ENCODE peak calls at places on chromosomes 16 and 17, in seven cellular contexts. One of them, this sample, is unnamed.

GRCh38 chr17:12282056-12282455 is 261.4 kb downstream of the MAP2K4 start:
- DNase-seq in Peyer's patch: no peak
- DNase-seq in dorsolateral prefrontal cortex: no peak
- DNase-seq in SJSA1: peak; percentile 14
- DNase-seq in heart right ventricle: no peak
- DNase-seq in heart left ventricle: no peak
- DNase-seq in body of pancreas: no peak
- DNase-seq in this sample: no peak

GRCh38 chr16:52993179-52993578 is 59.5 kb downstream of the CHD9NB start:
- DNase-seq in Peyer's patch: no peak
- DNase-seq in dorsolateral prefrontal cortex: no peak
- DNase-seq in SJSA1: no peak
- DNase-seq in heart right ventricle: no peak
- DNase-seq in heart left ventricle: no peak
- DNase-seq in body of pancreas: no peak
- DNase-seq in this sample: no peak

GRCh38 chr17:4719684-4720221 is 9.3 kb downstream of the ARRB2 start:
- DNase-seq in Peyer's patch: no peak
- DNase-seq in dorsolateral prefrontal cortex: no peak
- DNase-seq in SJSA1: no peak
- DNase-seq in heart right ventricle: no peak
- DNase-seq in heart left ventricle: no peak
- DNase-seq in body of pancreas: peak; percentile 60
- DNase-seq in this sample: no peak

GRCh38 chr16:1102333-1102700 is 6.3 kb upstream of the C1QTNF8 start:
- DNase-seq in Peyer's patch: no peak
- DNase-seq in dorsolateral prefrontal cortex: no peak
- DNase-seq in SJSA1: no peak
- DNase-seq in heart right ventricle: no peak
- DNase-seq in heart left ventricle: no peak
- DNase-seq in body of pancreas: no peak
- DNase-seq in this sample: no peak

GRCh38 chr16:8935989-8936388 is 27.7 kb downstream of the USP7 start:
- DNase-seq in Peyer's patch: peak; percentile 46
- DNase-seq in dorsolateral prefrontal cortex: no peak
- DNase-seq in SJSA1: no peak
- DNase-seq in heart right ventricle: no peak
- DNase-seq in heart left ventricle: no peak
- DNase-seq in body of pancreas: no peak
- DNase-seq in this sample: no peak

GRCh38 chr17:9522074-9522473 is 53.5 kb downstream of the STX8 start:
- DNase-seq in Peyer's patch: no peak
- DNase-seq in dorsolateral prefrontal cortex: no peak
- DNase-seq in SJSA1: peak; percentile 62
- DNase-seq in heart right ventricle: peak; percentile 23
- DNase-seq in heart left ventricle: no peak
- DNase-seq in body of pancreas: no peak
- DNase-seq in this sample: no peak

GRCh38 chr17:75592364-75593020 is 4.9 kb downstream of the MYO15B start:
- DNase-seq in Peyer's patch: no peak
- DNase-seq in dorsolateral prefrontal cortex: no peak
- DNase-seq in SJSA1: no peak
- DNase-seq in heart right ventricle: no peak
- DNase-seq in heart left ventricle: peak; percentile 19
- DNase-seq in body of pancreas: no peak
- DNase-seq in this sample: no peak

GRCh38 chr17:76461765-76462555 is 5.4 kb upstream of the AANAT start:
- DNase-seq in Peyer's patch: no peak
- DNase-seq in dorsolateral prefrontal cortex: no peak
- DNase-seq in SJSA1: no peak
- DNase-seq in heart right ventricle: no peak
- DNase-seq in heart left ventricle: no peak
- DNase-seq in body of pancreas: no peak
- DNase-seq in this sample: no peak

GRCh38 chr17:83062818-83063671 is 16.4 kb upstream of the METRNL start:
- DNase-seq in Peyer's patch: no peak
- DNase-seq in dorsolateral prefrontal cortex: peak; percentile 26
- DNase-seq in SJSA1: no peak
- DNase-seq in heart right ventricle: peak; percentile 2
- DNase-seq in heart left ventricle: peak; percentile 11
- DNase-seq in body of pancreas: peak; percentile 4
- DNase-seq in this sample: peak; percentile 60

GRCh38 chr16:85913141-85913601 is 14.2 kb downstream of the IRF8 start:
- DNase-seq in Peyer's patch: no peak
- DNase-seq in dorsolateral prefrontal cortex: no peak
- DNase-seq in SJSA1: no peak
- DNase-seq in heart right ventricle: no peak
- DNase-seq in heart left ventricle: no peak
- DNase-seq in body of pancreas: no peak
- DNase-seq in this sample: no peak

GRCh38 chr16:3979518-3979917 is 99.0 kb upstream of the CREBBP start:
- DNase-seq in Peyer's patch: no peak
- DNase-seq in dorsolateral prefrontal cortex: no peak
- DNase-seq in SJSA1: no peak
- DNase-seq in heart right ventricle: no peak
- DNase-seq in heart left ventricle: no peak
- DNase-seq in body of pancreas: no peak
- DNase-seq in this sample: no peak

GRCh38 chr16:3982216-3982615 is 101.7 kb upstream of the CREBBP start:
- DNase-seq in Peyer's patch: no peak
- DNase-seq in dorsolateral prefrontal cortex: no peak
- DNase-seq in SJSA1: no peak
- DNase-seq in heart right ventricle: no peak
- DNase-seq in heart left ventricle: no peak
- DNase-seq in body of pancreas: no peak
- DNase-seq in this sample: no peak

GRCh38 chr16:3979070-3979469 is 98.6 kb upstream of the CREBBP start:
- DNase-seq in Peyer's patch: no peak
- DNase-seq in dorsolateral prefrontal cortex: no peak
- DNase-seq in SJSA1: no peak
- DNase-seq in heart right ventricle: no peak
- DNase-seq in heart left ventricle: no peak
- DNase-seq in body of pancreas: no peak
- DNase-seq in this sample: no peak

GRCh38 chr16:3983081-3983520 is 102.6 kb upstream of the CREBBP start:
- DNase-seq in Peyer's patch: no peak
- DNase-seq in dorsolateral prefrontal cortex: peak; percentile 69
- DNase-seq in SJSA1: peak; percentile 58
- DNase-seq in heart right ventricle: peak; percentile 73
- DNase-seq in heart left ventricle: peak; percentile 74
- DNase-seq in body of pancreas: peak; percentile 82
- DNase-seq in this sample: no peak

DNA sequence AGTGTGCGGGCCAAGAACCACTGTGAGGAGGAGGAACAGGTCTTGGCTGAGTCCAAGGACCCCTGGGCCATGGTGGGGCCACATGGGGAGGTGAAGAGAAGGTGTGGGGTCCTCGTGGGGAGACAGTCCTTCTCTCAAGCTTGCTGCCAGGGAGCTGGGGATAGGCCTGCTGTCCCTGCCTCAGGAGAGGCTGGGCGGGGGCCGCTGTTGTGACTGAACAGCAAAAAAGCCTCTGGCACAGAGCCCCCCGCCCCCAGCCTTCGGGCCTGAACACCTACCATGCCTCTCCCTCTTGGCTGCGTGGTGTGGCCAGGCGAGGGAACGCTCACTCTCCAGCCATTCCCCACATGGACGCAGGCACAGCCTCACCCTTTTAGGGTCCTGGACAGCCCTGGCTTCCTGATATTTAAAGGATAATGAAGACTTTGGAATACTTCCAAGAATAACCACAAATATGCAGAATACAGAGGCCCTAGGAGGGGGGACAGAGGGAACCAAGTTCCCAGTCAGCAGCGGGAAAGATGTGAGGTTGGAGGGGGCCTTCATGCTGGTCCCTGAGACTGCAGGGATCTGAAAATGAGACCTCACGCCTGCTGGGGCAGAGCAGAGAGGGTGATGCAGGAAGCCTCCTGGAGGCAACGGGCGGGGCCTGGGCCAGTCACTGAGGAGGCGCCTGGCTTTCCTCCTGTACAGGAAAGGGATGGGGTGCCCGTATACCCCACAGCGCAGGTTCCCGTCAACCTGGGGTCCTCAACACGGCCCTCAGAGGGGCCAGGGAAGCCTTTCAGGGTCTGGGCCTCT is 100.0 kb upstream of the CREBBP start:
- DNase-seq in Peyer's patch: no peak
- DNase-seq in dorsolateral prefrontal cortex: no peak
- DNase-seq in SJSA1: peak; percentile 92
- DNase-seq in heart right ventricle: no peak
- DNase-seq in heart left ventricle: no peak
- DNase-seq in body of pancreas: no peak
- DNase-seq in this sample: no peak
- H3K27ac ChIP-seq in Peyer's patch: no peak overlapping the region
- H3K27ac ChIP-seq in dorsolateral prefrontal cortex: no peak overlapping the region
- H3K27ac ChIP-seq in SJSA1: peak overlapping the region; percentile 54
- H3K27ac ChIP-seq in heart right ventricle: no peak overlapping the region
- H3K27ac ChIP-seq in heart left ventricle: no peak overlapping the region
- H3K27ac ChIP-seq in body of pancreas: no peak overlapping the region
- H3K27ac ChIP-seq in this sample: no peak overlapping the region

GRCh38 chr17:78225088-78225865 is 6.2 kb upstream of the TMEM235 start:
- DNase-seq in Peyer's patch: no peak
- DNase-seq in dorsolateral prefrontal cortex: no peak
- DNase-seq in SJSA1: no peak
- DNase-seq in heart right ventricle: no peak
- DNase-seq in heart left ventricle: no peak
- DNase-seq in body of pancreas: no peak
- DNase-seq in this sample: no peak

GRCh38 chr17:78227455-78227916 is 3.9 kb upstream of the TMEM235 start:
- DNase-seq in Peyer's patch: no peak
- DNase-seq in dorsolateral prefrontal cortex: peak; percentile 65
- DNase-seq in SJSA1: no peak
- DNase-seq in heart right ventricle: no peak
- DNase-seq in heart left ventricle: no peak
- DNase-seq in body of pancreas: no peak
- DNase-seq in this sample: no peak

GRCh38 chr17:78224226-78225087 is 7.0 kb upstream of the TMEM235 start:
- DNase-seq in Peyer's patch: no peak
- DNase-seq in dorsolateral prefrontal cortex: no peak
- DNase-seq in SJSA1: no peak
- DNase-seq in heart right ventricle: no peak
- DNase-seq in heart left ventricle: no peak
- DNase-seq in body of pancreas: no peak
- DNase-seq in this sample: no peak

GRCh38 chr17:78226752-78227454 is 4.5 kb upstream of the TMEM235 start:
- DNase-seq in Peyer's patch: no peak
- DNase-seq in dorsolateral prefrontal cortex: no peak
- DNase-seq in SJSA1: no peak
- DNase-seq in heart right ventricle: no peak
- DNase-seq in heart left ventricle: no peak
- DNase-seq in body of pancreas: no peak
- DNase-seq in this sample: no peak

DNA sequence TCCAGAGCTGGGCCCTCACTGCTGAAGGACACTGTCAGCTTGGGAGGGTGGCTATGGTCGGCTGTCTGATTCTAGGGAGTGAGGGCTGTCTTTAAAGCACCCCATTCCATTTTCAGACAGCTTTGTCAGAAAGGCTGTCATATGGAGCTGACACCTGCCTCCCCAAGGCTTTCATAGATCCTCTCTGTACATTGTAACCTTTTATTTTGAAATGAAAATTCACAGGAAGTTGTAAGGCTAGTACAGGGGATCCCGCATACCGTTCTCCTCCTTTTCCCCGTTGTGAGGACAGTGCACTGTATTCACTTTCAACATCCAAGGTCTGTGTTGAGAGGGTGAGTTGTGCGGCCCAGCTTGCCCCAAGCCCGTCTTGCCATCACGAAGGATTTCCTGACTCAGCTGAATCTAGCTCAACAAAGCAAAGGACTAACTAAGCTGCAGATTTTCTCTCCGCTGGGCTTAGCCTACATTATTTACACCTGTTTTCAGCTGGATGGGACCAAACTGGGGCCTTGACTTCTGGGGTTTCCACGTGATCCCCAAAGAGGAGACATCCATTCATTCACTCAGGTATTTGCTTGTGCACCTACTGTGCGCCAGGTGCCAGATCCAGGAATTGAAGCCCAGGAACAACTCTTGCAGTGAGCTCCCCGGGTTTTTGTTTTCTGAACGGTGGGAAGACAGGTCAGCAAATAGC is 5.2 kb upstream of the TMEM235 start:
- DNase-seq in Peyer's patch: no peak
- DNase-seq in dorsolateral prefrontal cortex: no peak
- DNase-seq in SJSA1: no peak
- DNase-seq in heart right ventricle: no peak
- DNase-seq in heart left ventricle: no peak
- DNase-seq in body of pancreas: no peak
- DNase-seq in this sample: no peak
- H3K27ac ChIP-seq in Peyer's patch: no peak overlapping the region
- H3K27ac ChIP-seq in dorsolateral prefrontal cortex: peak overlapping the region; percentile 93
- H3K27ac ChIP-seq in SJSA1: no peak overlapping the region
- H3K27ac ChIP-seq in heart right ventricle: peak overlapping the region; percentile 53
- H3K27ac ChIP-seq in heart left ventricle: no peak overlapping the region
- H3K27ac ChIP-seq in body of pancreas: no peak overlapping the region
- H3K27ac ChIP-seq in this sample: no peak overlapping the region

DNA sequence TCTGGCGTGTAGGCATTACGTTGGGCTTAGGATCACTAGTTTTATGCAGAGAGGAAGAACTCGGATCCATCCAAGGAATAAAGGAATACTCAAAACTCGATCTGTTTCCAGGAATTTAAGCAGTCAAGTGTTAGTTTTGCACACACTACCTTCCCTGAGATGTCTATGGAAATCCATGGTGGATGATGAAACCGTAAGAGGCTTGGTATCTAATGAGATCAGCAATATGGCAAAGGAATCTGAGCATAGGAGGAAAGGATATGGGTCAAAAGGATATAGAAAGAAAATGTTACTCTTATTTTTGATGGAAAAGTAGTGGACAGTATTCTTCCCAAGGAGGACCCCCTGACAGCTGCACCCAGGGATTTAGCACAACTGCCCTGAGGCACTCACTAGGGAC is 59.6 kb downstream of the SMG6 start:
- DNase-seq in Peyer's patch: no peak
- DNase-seq in dorsolateral prefrontal cortex: no peak
- DNase-seq in SJSA1: no peak
- DNase-seq in heart right ventricle: no peak
- DNase-seq in heart left ventricle: no peak
- DNase-seq in body of pancreas: no peak
- DNase-seq in this sample: no peak
- H3K27ac ChIP-seq in Peyer's patch: peak overlapping the region; percentile 65
- H3K27ac ChIP-seq in dorsolateral prefrontal cortex: peak overlapping the region; percentile 20
- H3K27ac ChIP-seq in SJSA1: peak overlapping the region; percentile 94
- H3K27ac ChIP-seq in heart right ventricle: peak overlapping the region; percentile 75
- H3K27ac ChIP-seq in heart left ventricle: peak overlapping the region; percentile 36
- H3K27ac ChIP-seq in body of pancreas: no peak overlapping the region
- H3K27ac ChIP-seq in this sample: peak overlapping the region; percentile 40

GRCh38 chr16:89337965-89338364 is 120.5 kb downstream of the ZNF778 start:
- DNase-seq in Peyer's patch: no peak
- DNase-seq in dorsolateral prefrontal cortex: no peak
- DNase-seq in SJSA1: no peak
- DNase-seq in heart right ventricle: no peak
- DNase-seq in heart left ventricle: no peak
- DNase-seq in body of pancreas: no peak
- DNase-seq in this sample: no peak
- H3K27ac ChIP-seq in Peyer's patch: no peak overlapping the region
- H3K27ac ChIP-seq in dorsolateral prefrontal cortex: peak overlapping the region; percentile 38
- H3K27ac ChIP-seq in SJSA1: no peak overlapping the region
- H3K27ac ChIP-seq in heart right ventricle: no peak overlapping the region
- H3K27ac ChIP-seq in heart left ventricle: no peak overlapping the region
- H3K27ac ChIP-seq in body of pancreas: no peak overlapping the region
- H3K27ac ChIP-seq in this sample: no peak overlapping the region

GRCh38 chr16:88917915-88918627 is 51.6 kb upstream of the PABPN1L start:
- DNase-seq in Peyer's patch: no peak
- DNase-seq in dorsolateral prefrontal cortex: no peak
- DNase-seq in SJSA1: no peak
- DNase-seq in heart right ventricle: no peak
- DNase-seq in heart left ventricle: no peak
- DNase-seq in body of pancreas: no peak
- DNase-seq in this sample: no peak
- H3K27ac ChIP-seq in Peyer's patch: no peak overlapping the region
- H3K27ac ChIP-seq in dorsolateral prefrontal cortex: no peak overlapping the region
- H3K27ac ChIP-seq in SJSA1: no peak overlapping the region
- H3K27ac ChIP-seq in heart right ventricle: no peak overlapping the region
- H3K27ac ChIP-seq in heart left ventricle: no peak overlapping the region
- H3K27ac ChIP-seq in body of pancreas: no peak overlapping the region
- H3K27ac ChIP-seq in this sample: no peak overlapping the region